ENCODE peak calls at places on chromosomes 12 and 14, in four cellular contexts. One of them, this sample, is unnamed.
A peak's percentile ranks its signal among the peaks of the same experiment; 100 is the strongest.

GRCh38 chr14:63777024-63777423 is 49.2 kb upstream of the SGPP1 start:
- DNase-seq in K562: no peak
- DNase-seq in H1: no peak
- DNase-seq in HepG2: peak; percentile 32
- DNase-seq in this sample: peak; percentile 13

GRCh38 chr12:92573104-92573503 is 129.7 kb upstream of the PLEKHG7 start:
- DNase-seq in HepG2: no peak
- DNase-seq in H1: no peak
- DNase-seq in K562: no peak
- DNase-seq in this sample: no peak

GRCh38 chr12:124440841-124441381 is 126.5 kb downstream of the NCOR2 start:
- DNase-seq in H1: no peak
- DNase-seq in K562: no peak
- DNase-seq in HepG2: no peak
- DNase-seq in this sample: no peak

GRCh38 chr14:29236401-29236800 is 469.8 kb downstream of the FOXG1 start:
- DNase-seq in K562: no peak
- DNase-seq in HepG2: no peak
- DNase-seq in H1: no peak
- DNase-seq in this sample: no peak

GRCh38 chr12:98074286-98074685 is 441.1 kb upstream of the TMPO start:
- DNase-seq in K562: no peak
- DNase-seq in HepG2: no peak
- DNase-seq in H1: no peak
- DNase-seq in this sample: no peak

GRCh38 chr14:63727231-63727735 is 582 bp downstream of the SGPP1 start:
- DNase-seq in K562: peak; percentile 5
- DNase-seq in H1: no peak
- DNase-seq in HepG2: no peak
- DNase-seq in this sample: no peak

GRCh38 chr12:76708291-76708690 is 55.6 kb upstream of the ZDHHC17 start:
- DNase-seq in H1: no peak
- DNase-seq in HepG2: no peak
- DNase-seq in K562: no peak
- DNase-seq in this sample: no peak

GRCh38 chr12:69620921-69621320 is 10.2 kb upstream of the LRRC10 start:
- DNase-seq in H1: no peak
- DNase-seq in K562: no peak
- DNase-seq in HepG2: no peak
- DNase-seq in this sample: no peak

GRCh38 chr12:75672212-75672611 is 160.8 kb upstream of the KRR1 start:
- DNase-seq in HepG2: no peak
- DNase-seq in H1: no peak
- DNase-seq in K562: no peak
- DNase-seq in this sample: no peak

GRCh38 chr12:3164454-3165310 is 87.5 kb downstream of the TSPAN9 start:
- DNase-seq in HepG2: peak; percentile 94
- DNase-seq in H1: no peak
- DNase-seq in K562: no peak
- DNase-seq in this sample: no peak

GRCh38 chr12:41919526-41920305 is 225.0 kb downstream of the GXYLT1 start:
- DNase-seq in H1: no peak
- DNase-seq in HepG2: no peak
- DNase-seq in K562: no peak
- DNase-seq in this sample: no peak

GRCh38 chr12:107544947-107545346 is 140.7 kb upstream of the PWP1 start:
- DNase-seq in H1: no peak
- DNase-seq in HepG2: no peak
- DNase-seq in K562: no peak
- DNase-seq in this sample: no peak

GRCh38 chr14:69693145-69693544 is 73.8 kb upstream of the SRSF5 start:
- DNase-seq in HepG2: no peak
- DNase-seq in H1: no peak
- DNase-seq in K562: no peak
- DNase-seq in this sample: no peak

GRCh38 chr14:51561141-51561540 is 90.6 kb upstream of the FRMD6 start:
- DNase-seq in H1: no peak
- DNase-seq in HepG2: no peak
- DNase-seq in K562: no peak
- DNase-seq in this sample: no peak

GRCh38 chr12:123723765-123724164 is 11.6 kb downstream of the ATP6V0A2 start:
- DNase-seq in H1: no peak
- DNase-seq in HepG2: no peak
- DNase-seq in K562: no peak
- DNase-seq in this sample: no peak

GRCh38 chr14:100862793-100863192 is 36.9 kb downstream of the MEG3 start:
- DNase-seq in H1: no peak
- DNase-seq in K562: no peak
- DNase-seq in HepG2: no peak
- DNase-seq in this sample: no peak

GRCh38 chr14:100864206-100864605 is 38.3 kb downstream of the MEG3 start:
- DNase-seq in H1: no peak
- DNase-seq in HepG2: no peak
- DNase-seq in K562: no peak
- DNase-seq in this sample: no peak

GRCh38 chr14:100866666-100867630 is 36.6 kb downstream of the RTL1 start:
- DNase-seq in K562: no peak
- DNase-seq in HepG2: no peak
- DNase-seq in H1: no peak
- DNase-seq in this sample: no peak

GRCh38 chr14:100865682-100866591 is 37.6 kb downstream of the RTL1 start:
- DNase-seq in K562: peak; percentile 13
- DNase-seq in H1: no peak
- DNase-seq in HepG2: no peak
- DNase-seq in this sample: no peak

GRCh38 chr14:100864960-100865681 is 38.4 kb downstream of the RTL1 start:
- DNase-seq in H1: no peak
- DNase-seq in K562: no peak
- DNase-seq in HepG2: no peak
- DNase-seq in this sample: no peak
- TF ChIP-seq FOSL1 in H1: no peak
- TF ChIP-seq FOSL1 in K562: peak; percentile 47
- TF ChIP-seq FOSL1 in HepG2: no peak
- TF ChIP-seq FOSL1 in this sample: no peak

GRCh38 chr12:66189476-66189823 is 436 bp downstream of the IRAK3 start:
- DNase-seq in H1: no peak
- DNase-seq in HepG2: no peak
- DNase-seq in K562: no peak
- DNase-seq in this sample: no peak

GRCh38 chr12:66187822-66188221 is 1.2 kb upstream of the IRAK3 start:
- DNase-seq in K562: no peak
- DNase-seq in H1: no peak
- DNase-seq in HepG2: no peak
- DNase-seq in this sample: no peak

GRCh38 chr12:66190519-66191406 is 1.7 kb downstream of the IRAK3 start:
- DNase-seq in H1: no peak
- DNase-seq in K562: no peak
- DNase-seq in HepG2: no peak
- DNase-seq in this sample: no peak

GRCh38 chr12:66187016-66187415 is 2.0 kb upstream of the IRAK3 start:
- DNase-seq in HepG2: no peak
- DNase-seq in H1: no peak
- DNase-seq in K562: no peak
- DNase-seq in this sample: no peak

GRCh38 chr12:66188584-66189475 is at the start of gene IRAK3:
- DNase-seq in HepG2: no peak
- DNase-seq in K562: no peak
- DNase-seq in H1: peak; percentile 79
- DNase-seq in this sample: no peak
- H3K27ac ChIP-seq in HepG2: no peak within 1 kb of the TSS
- H3K27ac ChIP-seq in K562: no peak within 1 kb of the TSS
- H3K27ac ChIP-seq in H1: no peak within 1 kb of the TSS
- H3K27ac ChIP-seq in this sample: no peak within 1 kb of the TSS

GRCh38 chr12:88334271-88334670 is 192.2 kb downstream of the TMTC3 start:
- DNase-seq in H1: no peak
- DNase-seq in K562: no peak
- DNase-seq in HepG2: no peak
- DNase-seq in this sample: no peak
- TF ChIP-seq FOSL1 in H1: no peak
- TF ChIP-seq FOSL1 in K562: no peak
- TF ChIP-seq FOSL1 in HepG2: no peak
- TF ChIP-seq FOSL1 in this sample: no peak

GRCh38 chr12:53550595-53550994 is 43.3 kb upstream of the NPFF start:
- DNase-seq in H1: no peak
- DNase-seq in HepG2: no peak
- DNase-seq in K562: no peak
- DNase-seq in this sample: no peak

GRCh38 chr12:53552346-53553327 is 45.4 kb upstream of the NPFF start:
- DNase-seq in H1: no peak
- DNase-seq in HepG2: no peak
- DNase-seq in K562: no peak
- DNase-seq in this sample: no peak

GRCh38 chr12:53551889-53552291 is 44.6 kb upstream of the NPFF start:
- DNase-seq in H1: no peak
- DNase-seq in K562: no peak
- DNase-seq in HepG2: no peak
- DNase-seq in this sample: no peak
- H3K27ac ChIP-seq in H1: no peak overlapping the region
- H3K27ac ChIP-seq in K562: no peak overlapping the region
- H3K27ac ChIP-seq in HepG2: no peak overlapping the region
- H3K27ac ChIP-seq in this sample: no peak overlapping the region

DNA sequence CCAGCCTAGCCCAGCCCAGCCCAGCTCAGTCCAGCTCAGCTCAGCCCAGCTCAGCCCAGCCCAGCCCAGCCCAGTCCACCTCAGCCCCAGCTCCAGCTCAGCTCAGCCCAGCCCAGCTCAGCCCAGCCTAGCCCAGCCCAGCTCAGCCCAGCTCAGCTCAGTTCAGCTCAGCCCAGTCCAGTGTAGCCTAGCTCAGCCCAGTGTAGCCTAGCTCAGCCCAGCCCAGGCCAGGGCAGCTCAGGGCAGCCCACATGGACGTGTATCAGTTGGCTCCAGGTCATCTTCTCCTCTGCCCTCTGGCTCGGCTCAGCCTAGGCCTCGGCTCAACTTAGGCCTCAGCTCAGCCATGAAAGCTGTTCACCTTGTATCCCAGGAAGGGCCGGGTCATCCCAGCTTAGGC is 64.7 kb downstream of the TMEM121 start:
- DNase-seq in HepG2: no peak
- DNase-seq in H1: no peak
- DNase-seq in K562: no peak
- DNase-seq in this sample: no peak
- TF ChIP-seq FOSL1 in HepG2: no peak
- TF ChIP-seq FOSL1 in H1: no peak
- TF ChIP-seq FOSL1 in K562: no peak
- TF ChIP-seq FOSL1 in this sample: no peak

GRCh38 chr14:68297011-68297410 is 477.4 kb downstream of the RAD51B start:
- DNase-seq in H1: no peak
- DNase-seq in K562: no peak
- DNase-seq in HepG2: no peak
- DNase-seq in this sample: no peak
- H3K27ac ChIP-seq in H1: no peak overlapping the region
- H3K27ac ChIP-seq in K562: no peak overlapping the region
- H3K27ac ChIP-seq in HepG2: no peak overlapping the region
- H3K27ac ChIP-seq in this sample: no peak overlapping the region

GRCh38 chr14:100384277-100384676 is 61.1 kb downstream of the SLC25A47 start:
- DNase-seq in HepG2: no peak
- DNase-seq in H1: no peak
- DNase-seq in K562: no peak
- DNase-seq in this sample: no peak

GRCh38 chr14:100387450-100387849 is 64.3 kb downstream of the SLC25A47 start:
- DNase-seq in H1: no peak
- DNase-seq in HepG2: no peak
- DNase-seq in K562: no peak
- DNase-seq in this sample: no peak

GRCh38 chr14:100384819-100385813 is 62.0 kb downstream of the SLC25A47 start:
- DNase-seq in HepG2: peak; percentile 40
- DNase-seq in K562: no peak
- DNase-seq in H1: no peak
- DNase-seq in this sample: peak; percentile 35

GRCh38 chr14:100386846-100387245 is 63.7 kb downstream of the SLC25A47 start:
- DNase-seq in H1: no peak
- DNase-seq in HepG2: no peak
- DNase-seq in K562: no peak
- DNase-seq in this sample: no peak

GRCh38 chr14:100386121-100386520 is 63.0 kb downstream of the SLC25A47 start:
- DNase-seq in H1: no peak
- DNase-seq in HepG2: no peak
- DNase-seq in K562: no peak
- DNase-seq in this sample: no peak
- TF ChIP-seq FOSL1 in H1: no peak
- TF ChIP-seq FOSL1 in HepG2: no peak
- TF ChIP-seq FOSL1 in K562: no peak
- TF ChIP-seq FOSL1 in this sample: no peak

DNA sequence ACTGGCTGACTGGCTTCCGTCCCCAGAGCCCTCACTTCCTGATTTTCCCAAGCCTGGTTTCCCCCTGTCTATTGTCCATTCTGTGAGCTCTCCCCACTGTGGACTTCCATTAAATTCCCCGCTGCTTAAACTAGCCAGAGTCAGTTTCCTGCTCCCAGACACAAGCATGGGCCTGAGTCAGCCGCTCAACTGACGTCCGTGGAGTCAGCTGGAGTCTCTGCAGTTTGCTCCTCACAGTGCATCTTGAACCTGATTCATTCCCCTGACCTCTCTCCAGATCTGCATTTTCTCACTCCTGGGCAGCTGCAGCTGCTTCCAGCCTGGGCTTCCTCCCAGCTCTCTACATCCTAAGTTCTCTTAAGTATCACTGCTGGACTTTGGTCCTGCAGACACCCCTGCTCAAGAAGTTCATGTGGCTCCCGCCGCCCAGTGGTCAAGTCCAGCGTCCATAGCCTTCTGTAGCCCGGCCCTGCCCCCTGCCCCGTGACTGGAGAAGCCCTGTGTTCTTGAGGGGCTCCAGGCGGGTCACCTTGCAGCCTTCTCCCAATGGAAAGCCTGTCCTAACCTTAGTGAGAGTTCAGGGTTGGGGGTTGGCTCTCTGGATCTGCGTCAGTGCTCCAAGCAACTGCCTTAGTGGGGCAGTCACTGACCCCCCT is 20.0 kb downstream of the NFKBIA start:
- DNase-seq in K562: no peak
- DNase-seq in H1: no peak
- DNase-seq in HepG2: peak; percentile 68
- DNase-seq in this sample: no peak
- H3K27ac ChIP-seq in K562: no peak overlapping the region
- H3K27ac ChIP-seq in H1: no peak overlapping the region
- H3K27ac ChIP-seq in HepG2: peak overlapping the region; percentile 29
- H3K27ac ChIP-seq in this sample: no peak overlapping the region